ENCODE peak calls at places on chromosome 14, in six cellular contexts. U, E, B, T, Q and C are unnamed samples.

GRCh38 chr14:89007906-89008305 is 183.5 kb downstream of the TTC8 start:
- DNase-seq in U (no peak), E (no peak), B (no peak), T (no peak), Q (no peak), C (no peak)

GRCh38 chr14:57362356-57362755 is 28.0 kb upstream of the NAA30 start:
- DNase-seq in U (no peak), E (no peak), B (no peak), T (no peak), Q (no peak), C (no peak)

GRCh38 chr14:70029296-70030132 is 150.3 kb downstream of the SMOC1 start:
- DNase-seq in U (no peak), E (no peak), B (no peak), T (no peak), Q (no peak), C (no peak)

GRCh38 chr14:74804219-74804825 is 41.2 kb downstream of the YLPM1 start:
- DNase-seq in U (peak), E (peak), B (no peak), T (peak), Q (peak), C (no peak)

GRCh38 chr14:50977863-50978520 is 33.7 kb upstream of the PYGL start:
- DNase-seq in U (peak), E (no peak), B (peak), T (no peak), Q (no peak), C (no peak)

GRCh38 chr14:57833304-57833703 is 32.6 kb downstream of the SLC35F4 start:
- DNase-seq in U (no peak), E (peak), B (no peak), T (no peak), Q (peak), C (no peak)

GRCh38 chr14:65506801-65507200 is 94.3 kb downstream of the FUT8 start:
- DNase-seq in U (no peak), E (no peak), B (no peak), T (peak), Q (no peak), C (no peak)

GRCh38 chr14:72518809-72519377 is 375.0 kb downstream of the DPF3 start:
- DNase-seq in U (peak), E (no peak), B (no peak), T (no peak), Q (no peak), C (no peak)

GRCh38 chr14:58749066-58749669 is 111.4 kb downstream of the DACT1 start:
- DNase-seq in U (no peak), E (no peak), B (no peak), T (no peak), Q (peak), C (no peak)

DNA sequence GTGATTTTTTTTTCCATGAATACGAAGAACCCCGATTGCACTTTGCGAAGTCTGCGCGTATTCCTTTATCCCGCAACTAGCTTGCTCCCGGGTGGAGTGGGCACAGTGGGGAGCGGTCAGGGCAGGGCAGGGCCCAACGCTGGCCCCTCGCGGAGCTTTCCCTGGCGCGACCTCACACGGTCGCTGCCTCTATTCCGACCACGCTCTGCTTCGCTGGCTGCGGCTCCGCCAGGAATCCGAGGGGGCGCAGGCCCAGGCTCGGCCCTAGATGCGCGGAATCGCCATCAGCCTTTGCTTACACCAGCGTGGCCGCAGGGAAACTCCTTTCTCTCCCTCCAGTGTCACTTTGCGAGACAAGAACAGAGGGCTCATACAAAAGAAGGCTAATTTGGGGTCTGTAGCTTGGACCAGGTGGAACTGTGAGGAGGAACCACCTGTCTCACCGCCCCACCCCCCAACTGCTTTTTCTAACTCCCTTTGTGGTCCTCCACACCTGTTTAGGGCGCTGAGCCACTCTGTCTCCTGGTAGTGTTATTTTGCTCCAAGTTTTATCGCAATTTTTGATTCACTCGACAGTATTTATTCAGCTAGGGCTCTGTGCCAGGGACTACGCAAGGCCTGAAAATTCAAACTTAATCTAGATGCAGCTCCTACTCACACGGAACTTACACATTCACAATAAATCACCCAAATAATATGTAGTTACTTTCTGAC is 3.1 kb upstream of the NKX2-1 start:
- DNase-seq in U (no peak), E (peak), B (no peak), T (peak), Q (no peak), C (no peak)
- H3K27ac ChIP-seq in U (no peak), E (peak), B (no peak), T (no peak), Q (no peak), C (no peak)

GRCh38 chr14:29390046-29390841 is 537.4 kb downstream of the PRKD1 start:
- DNase-seq in U (no peak), E (no peak), B (no peak), T (peak), Q (no peak), C (no peak)
- H3K27ac ChIP-seq in U (no peak), E (no peak), B (no peak), T (no peak), Q (no peak), C (no peak)

DNA sequence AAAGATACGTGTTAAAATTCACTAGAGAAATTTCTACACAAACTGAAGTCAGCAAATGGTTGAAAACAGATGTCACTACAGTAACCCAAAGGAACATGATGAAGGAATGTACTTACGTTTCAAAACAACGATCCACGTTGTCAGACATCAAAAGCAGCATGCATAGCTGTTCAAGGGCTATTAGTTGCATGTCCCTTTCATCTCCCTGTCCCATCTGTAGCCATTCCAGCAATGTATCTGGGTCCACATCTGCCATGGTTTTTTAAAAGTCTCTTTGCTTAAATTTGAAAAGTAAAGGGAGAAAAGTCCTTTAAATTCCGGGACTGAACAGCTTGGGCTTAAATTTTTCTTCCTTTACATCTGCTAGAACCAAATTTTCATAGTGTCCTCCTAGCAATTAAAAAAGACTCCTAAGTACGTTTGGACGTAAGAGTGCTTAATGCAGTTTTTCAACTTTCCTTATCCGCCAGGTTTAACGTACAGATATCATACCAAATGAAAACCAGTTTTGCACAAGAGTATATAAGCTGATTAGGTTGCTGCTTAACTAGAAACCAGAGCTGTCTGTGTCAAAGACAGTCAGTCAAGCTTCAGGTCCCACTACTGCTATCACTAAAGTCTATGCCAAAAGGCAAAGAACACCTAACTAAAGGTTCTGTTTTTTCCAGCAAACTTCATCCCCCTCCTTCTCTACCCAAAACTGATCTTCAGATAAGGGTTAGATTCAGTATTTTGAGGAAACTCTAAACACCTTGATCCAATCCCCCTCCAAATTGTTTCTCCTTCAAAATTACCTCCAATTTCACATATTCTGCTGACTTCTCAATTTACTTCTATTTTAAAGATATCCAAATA is 1.7 kb downstream of the HECTD1 start:
- DNase-seq in U (peak), E (no peak), B (no peak), T (no peak), Q (peak), C (no peak)
- H3K27ac ChIP-seq in U (peak), E (peak), B (peak), T (no peak), Q (peak), C (peak)

GRCh38 chr14:23421594-23421993 is 13.5 kb upstream of the MYH6 start:
- DNase-seq in U (no peak), E (no peak), B (no peak), T (no peak), Q (no peak), C (no peak)
- H3K27ac ChIP-seq in U (no peak), E (no peak), B (no peak), T (no peak), Q (no peak), C (peak)

GRCh38 chr14:104792945-104793702 is 2.4 kb downstream of the AKT1 start:
- DNase-seq in U (no peak), E (no peak), B (no peak), T (peak), Q (no peak), C (no peak)
- H3K27ac ChIP-seq in U (no peak), E (peak), B (peak), T (no peak), Q (no peak), C (peak)

DNA sequence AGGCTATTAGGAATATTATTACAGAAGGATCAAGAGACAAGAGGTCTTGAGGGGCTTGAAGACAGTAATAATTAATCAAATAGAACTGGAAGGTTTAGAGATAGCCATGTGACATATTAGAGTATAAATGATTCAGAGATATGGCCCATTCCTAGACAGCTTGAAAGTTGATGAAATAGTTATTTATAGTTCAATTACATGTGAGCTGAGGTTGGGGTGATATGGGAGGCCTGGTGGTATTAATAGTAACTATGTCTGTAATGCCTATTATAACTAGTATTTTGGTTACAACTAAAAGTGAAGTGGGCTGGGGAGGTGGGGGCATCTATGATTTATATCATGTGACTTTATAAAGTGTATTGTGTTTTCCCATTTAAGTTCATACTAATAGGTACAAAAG is 14.1 kb upstream of the MIS18BP1 start:
- DNase-seq in U (no peak), E (no peak), B (no peak), T (no peak), Q (no peak), C (no peak)
- H3K27ac ChIP-seq in U (no peak), E (no peak), B (no peak), T (no peak), Q (no peak), C (peak)